ENCODE peak calls at places on chromosomes 5 and 9, in four cellular contexts. N is mesothelial cell of epicardium, Y is A673, Q is HFFc6. C is an unnamed sample.

GRCh38 chr5:97554992-97555981 is 372.2 kb upstream of the RIOK2 start:
- DNase-seq in N (no peak), Y (no peak), Q (peak; percentile 54), C (no peak)

GRCh38 chr5:131389096-131389868 is 125.4 kb downstream of the CDC42SE2 start:
- DNase-seq in N (no peak), Y (no peak), Q (no peak), C (no peak)

GRCh38 chr5:157607371-157608161 is 32.0 kb upstream of the ADAM19 start:
- DNase-seq in N (no peak), Y (no peak), Q (peak; percentile 85), C (peak; percentile 39)

GRCh38 chr5:13591621-13592020 is 352.9 kb downstream of the DNAH5 start:
- DNase-seq in N (no peak), Y (no peak), Q (peak; percentile 80), C (no peak)

GRCh38 chr5:132378580-132378979 is 9.1 kb downstream of the SLC22A5 start:
- DNase-seq in N (no peak), Y (no peak), Q (no peak), C (no peak)

GRCh38 chr9:74742792-74743389 is 144.8 kb downstream of the TRPM6 start:
- DNase-seq in N (peak; percentile 43), Y (peak; percentile 45), Q (peak; percentile 9), C (no peak)

GRCh38 chr9:106969696-106970095 is 106.7 kb downstream of the ZNF462 start:
- DNase-seq in N (no peak), Y (no peak), Q (no peak), C (no peak)

GRCh38 chr5:80098951-80099350 is 63.8 kb downstream of the THBS4 start:
- DNase-seq in N (no peak), Y (no peak), Q (no peak), C (no peak)

GRCh38 chr9:93488239-93488638 is 34.9 kb upstream of the FAM120AOS start:
- DNase-seq in N (no peak), Y (no peak), Q (no peak), C (no peak)

GRCh38 chr9:105818903-105819302 is 124.6 kb downstream of the TMEM38B start:
- DNase-seq in N (no peak), Y (no peak), Q (no peak), C (no peak)

GRCh38 chr9:83981126-83981871 is 694 bp downstream of the RMI1 start:
- DNase-seq in N (no peak), Y (peak; percentile 71), Q (peak; percentile 27), C (no peak)

GRCh38 chr9:34507556-34507955 is 15.2 kb downstream of the ENHO start:
- DNase-seq in N (no peak), Y (no peak), Q (no peak), C (no peak)

GRCh38 chr9:27382308-27382707 is 85.4 kb upstream of the EQTN start:
- DNase-seq in N (no peak), Y (no peak), Q (no peak), C (no peak)

GRCh38 chr5:72137826-72138409 is 30.6 kb downstream of the MAP1B start:
- DNase-seq in N (no peak), Y (peak; percentile 40), Q (no peak), C (no peak)

GRCh38 chr9:19967567-19968459 is 179.0 kb upstream of the SLC24A2 start:
- DNase-seq in N (no peak), Y (no peak), Q (no peak), C (no peak)

GRCh38 chr9:110578896-110579752 is at the start of gene SVEP1:
- DNase-seq in N (peak; percentile 72), Y (peak; percentile 44), Q (peak; percentile 25), C (no peak)

GRCh38 chr9:33129886-33130284 is 37.3 kb downstream of the B4GALT1 start:
- DNase-seq in N (no peak), Y (no peak), Q (no peak), C (no peak)

GRCh38 chr5:73948289-73948688 is 322.3 kb downstream of the ARHGEF28 start:
- DNase-seq in N (no peak), Y (no peak), Q (no peak), C (no peak)

GRCh38 chr9:72041775-72042194 is 18.6 kb downstream of the C9orf57 start:
- DNase-seq in N (no peak), Y (peak; percentile 53), Q (peak; percentile 72), C (no peak)

GRCh38 chr9:99745085-99745484 is 76.6 kb upstream of the NR4A3 start:
- DNase-seq in N (no peak), Y (no peak), Q (no peak), C (no peak)

GRCh38 chr5:132410451-132411381 is 41.2 kb downstream of the SLC22A5 start:
- DNase-seq in N (peak; percentile 80), Y (peak; percentile 80), Q (peak; percentile 64), C (peak; percentile 85)

GRCh38 chr9:84862786-84863185 is 193.3 kb downstream of the NTRK2 start:
- DNase-seq in N (peak; percentile 52), Y (peak; percentile 32), Q (peak; percentile 46), C (no peak)

GRCh38 chr5:125399885-125400284 is 653.4 kb upstream of the ZNF608 start:
- DNase-seq in N (no peak), Y (no peak), Q (no peak), C (no peak)

GRCh38 chr5:66904189-66904588 is 292.4 kb downstream of the CD180 start:
- DNase-seq in N (no peak), Y (no peak), Q (no peak), C (no peak)

GRCh38 chr5:132094393-132095076 is 20.9 kb downstream of the CSF2 start:
- DNase-seq in N (no peak), Y (no peak), Q (peak; percentile 98), C (peak; percentile 16)

GRCh38 chr9:27379311-27380236 is 82.6 kb upstream of the EQTN start:
- DNase-seq in N (no peak), Y (no peak), Q (no peak), C (no peak)

GRCh38 chr5:33032161-33033085 is 321.3 kb downstream of the NPR3 start:
- DNase-seq in N (no peak), Y (no peak), Q (peak; percentile 12), C (no peak)

GRCh38 chr5:169091396-169091980 is 209.5 kb downstream of the SLIT3 start:
- DNase-seq in N (no peak), Y (no peak), Q (no peak), C (no peak)

GRCh38 chr5:161400583-161400982 is 145.9 kb downstream of the GABRB2 start:
- DNase-seq in N (no peak), Y (no peak), Q (no peak), C (no peak)

GRCh38 chr5:23014251-23014650 is 161.1 kb upstream of the CDH12 start:
- DNase-seq in N (no peak), Y (no peak), Q (no peak), C (no peak)

DNA sequence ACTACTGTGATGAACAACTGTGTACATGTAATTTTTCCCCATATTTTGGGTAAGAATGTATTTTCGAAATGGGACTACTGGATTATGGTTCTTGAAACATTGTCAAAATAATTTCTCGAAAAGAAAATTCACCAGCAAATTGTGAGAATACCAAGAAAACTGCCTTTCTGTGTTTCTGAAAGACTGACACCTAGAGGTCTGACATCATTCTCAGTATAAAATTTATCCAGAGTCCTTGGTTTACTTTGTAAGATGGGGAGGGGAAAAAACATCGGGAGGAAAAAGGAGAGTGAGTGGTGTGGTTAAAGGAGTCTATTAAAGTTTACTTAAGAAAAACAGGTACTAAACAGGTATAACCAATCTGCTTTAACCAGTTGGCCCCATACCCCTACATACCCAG is 149.2 kb downstream of the CEP120 start:
- DNase-seq in N (no peak), Y (no peak), Q (no peak), C (no peak)
- TF ChIP-seq CTCF in N (no peak), Y (peak; percentile 29), Q (peak; percentile 53), C (no peak)

DNA sequence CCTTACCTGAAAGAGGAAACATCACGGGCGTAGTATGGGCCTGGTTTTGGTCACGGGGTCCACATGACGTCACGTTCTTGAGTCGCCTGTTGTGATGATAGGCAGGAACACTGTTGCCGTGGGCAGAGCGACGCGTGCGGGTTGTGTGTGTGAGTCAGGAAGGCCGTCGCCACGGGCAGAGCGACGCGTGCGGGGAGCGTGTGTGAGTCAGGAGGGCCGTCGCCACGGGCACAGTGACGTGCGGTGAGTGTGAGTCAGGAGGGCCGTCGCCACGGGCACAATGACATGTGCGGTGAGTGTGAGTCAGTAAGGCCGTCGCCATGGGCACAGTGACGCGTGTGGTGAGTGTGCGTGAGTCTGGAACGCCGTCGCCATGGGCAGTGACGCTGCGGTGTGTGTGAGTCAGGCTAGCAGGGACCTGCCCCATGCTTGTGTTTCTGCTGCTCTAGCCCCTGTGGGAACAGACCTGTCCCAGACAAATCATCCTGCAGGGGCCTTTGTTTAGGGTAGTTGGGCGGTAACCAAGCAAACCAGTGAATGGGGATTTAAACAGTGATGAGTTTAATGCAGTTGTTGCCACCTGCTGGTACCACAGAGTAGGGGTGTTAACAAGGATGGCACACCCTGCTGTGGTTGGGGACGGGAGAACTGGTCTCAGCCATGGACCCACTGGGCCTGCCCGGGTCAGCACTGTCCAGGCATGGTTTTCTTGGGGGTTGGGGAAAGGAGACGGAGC is 19.8 kb downstream of the TRIP13 start:
- DNase-seq in N (no peak), Y (peak; percentile 68), Q (peak; percentile 95), C (no peak)
- TF ChIP-seq CTCF in N (no peak), Y (peak; percentile 41), Q (peak; percentile 69), C (no peak)

GRCh38 chr9:131020388-131020787 is 11.4 kb downstream of the LAMC3 start:
- DNase-seq in N (no peak), Y (no peak), Q (peak; percentile 71), C (no peak)
- TF ChIP-seq CTCF in N (no peak), Y (no peak), Q (no peak), C (no peak)

GRCh38 chr5:37724395-37725125 is 115.3 kb downstream of the GDNF start:
- DNase-seq in N (no peak), Y (no peak), Q (peak; percentile 29), C (no peak)
- TF ChIP-seq CTCF in N (no peak), Y (no peak), Q (peak; percentile 35), C (no peak)